ENCODE peak calls at places on chromosome 22, in six cellular contexts. G is SK-N-SH; V is AG10803; A is foreskin keratinocyte; P is activated CD8-positive, alpha-beta T cell treated with anti-CD3 and anti-CD28 coated beads for 36 hours; M is neural crest cell. Z is an unnamed sample.

GRCh38 chr22:28917747-28918543 is 34.6 kb downstream of the ZNRF3 start:
- DNase-seq in G (peak; percentile 48), V (peak; percentile 10), A (peak; percentile 38), M (peak; percentile 36), P (no peak), Z (no peak)

GRCh38 chr22:16829985-16830384 is 4.8 kb upstream of the XKR3 start:
- DNase-seq in P (no peak), A (no peak), G (no peak), M (no peak), V (no peak), Z (no peak)

GRCh38 chr22:28029962-28030361 is 110.9 kb upstream of the PITPNB start:
- DNase-seq in P (no peak), V (no peak), A (no peak), M (no peak), G (peak; percentile 3), Z (no peak)

GRCh38 chr22:36386900-36387663 is 685 bp downstream of the MYH9 start:
- DNase-seq in M (no peak), G (peak; percentile 78), V (no peak), A (no peak), P (peak; percentile 83), Z (peak; percentile 53)

GRCh38 chr22:47406896-47407295 is 644.4 kb downstream of the TBC1D22A start:
- DNase-seq in A (no peak), P (no peak), M (no peak), G (no peak), V (no peak), Z (no peak)

GRCh38 chr22:11616811-11617210 is 3911.2 kb upstream of the OR11H1 start:
- DNase-seq in V (no peak), G (no peak), A (no peak), P (no peak), M (no peak), Z (no peak)

GRCh38 chr22:41557401-41558240 is 3.2 kb upstream of the CSDC2 start:
- DNase-seq in P (peak; percentile 41), A (no peak), M (peak; percentile 32), V (peak; percentile 80), G (no peak), Z (no peak)

GRCh38 chr22:29994027-29994715 is 86.1 kb upstream of the HORMAD2 start:
- DNase-seq in G (peak; percentile 14), V (peak; percentile 71), A (peak; percentile 96), P (no peak), M (no peak), Z (no peak)

GRCh38 chr22:36052505-36052941 is 23.9 kb upstream of the RBFOX2 start:
- DNase-seq in V (peak; percentile 57), P (peak; percentile 15), A (peak; percentile 91), M (no peak), G (no peak), Z (no peak)

GRCh38 chr22:43094085-43094484 is 4.9 kb upstream of the TTLL1 start:
- DNase-seq in M (no peak), G (no peak), V (peak; percentile 34), A (peak; percentile 74), P (no peak), Z (no peak)
- TF ChIP-seq CTCF in M (peak; percentile 15), G (no peak), V (no peak), A (peak; percentile 53), P (no peak), Z (no peak)

GRCh38 chr22:50545522-50546325 is at the start of gene KLHDC7B:
- DNase-seq in P (peak; percentile 64), V (peak; percentile 55), G (peak; percentile 82), A (no peak), M (no peak), Z (no peak)
- TF ChIP-seq CTCF in P (peak; percentile 27), V (peak; percentile 40), G (peak; percentile 20), A (no peak), M (no peak), Z (no peak)

GRCh38 chr22:23240639-23241389 is 60.5 kb downstream of the BCR start:
- DNase-seq in G (peak; percentile 57), V (no peak), M (no peak), P (peak; percentile 56), A (peak; percentile 47), Z (no peak)

GRCh38 chr22:23243859-23244689 is 63.8 kb downstream of the BCR start:
- DNase-seq in M (no peak), G (no peak), P (no peak), V (no peak), A (no peak), Z (no peak)

GRCh38 chr22:23241562-23242472 is 61.5 kb downstream of the BCR start:
- DNase-seq in M (no peak), G (no peak), V (no peak), A (no peak), P (no peak), Z (no peak)

GRCh38 chr22:23243006-23243573 is 62.8 kb downstream of the BCR start:
- DNase-seq in M (peak; percentile 51), V (no peak), A (no peak), G (no peak), P (peak; percentile 87), Z (no peak)

DNA sequence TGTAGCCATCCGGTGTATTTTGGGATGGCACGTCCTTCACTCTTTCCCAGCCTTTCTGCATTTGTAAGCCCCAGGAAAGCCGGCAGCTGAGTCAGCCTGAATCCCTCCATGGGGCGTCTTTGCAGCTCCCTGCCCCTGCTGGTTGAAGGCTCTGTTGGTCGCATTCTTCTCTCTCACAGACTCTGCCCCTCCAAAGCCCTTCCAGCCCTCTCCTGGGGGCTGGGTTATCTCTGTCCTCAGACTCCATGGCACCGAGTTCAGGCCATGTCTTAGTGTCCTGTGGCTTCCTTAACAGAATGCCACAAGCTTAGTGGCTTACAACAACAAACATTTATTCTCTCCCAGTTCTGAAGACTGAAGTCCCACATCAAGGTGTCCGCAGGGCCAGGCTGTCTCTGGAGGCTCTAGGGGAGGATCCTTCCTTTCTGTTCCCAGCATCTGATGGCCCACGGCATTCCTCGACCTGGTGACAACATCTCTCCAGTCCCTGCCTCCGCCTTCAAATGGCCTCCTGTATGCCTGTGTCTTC is 62.2 kb downstream of the BCR start:
- DNase-seq in P (peak; percentile 24), A (no peak), G (no peak), V (no peak), M (peak; percentile 29), Z (no peak)
- TF ChIP-seq CTCF in P (no peak), A (no peak), G (no peak), V (no peak), M (no peak), Z (no peak)

GRCh38 chr22:46107089-46107664 is 43.1 kb upstream of the PPARA start:
- DNase-seq in M (no peak), G (peak; percentile 79), V (no peak), P (no peak), A (no peak), Z (no peak)

GRCh38 chr22:46107753-46108563 is 42.4 kb upstream of the PPARA start:
- DNase-seq in A (no peak), G (peak; percentile 76), V (peak; percentile 59), M (no peak), P (no peak), Z (no peak)

GRCh38 chr22:46109474-46110003 is 40.8 kb upstream of the PPARA start:
- DNase-seq in A (no peak), V (no peak), P (no peak), M (no peak), G (no peak), Z (no peak)

GRCh38 chr22:46110215-46110614 is 40.1 kb upstream of the PPARA start:
- DNase-seq in P (peak; percentile 30), V (peak; percentile 45), A (no peak), M (no peak), G (no peak), Z (no peak)

GRCh38 chr22:46108564-46109473 is 41.5 kb upstream of the PPARA start:
- DNase-seq in A (no peak), M (no peak), V (peak; percentile 60), P (no peak), G (peak; percentile 75), Z (no peak)
- TF ChIP-seq CTCF in A (no peak), M (no peak), V (peak; percentile 10), P (no peak), G (peak; percentile 17), Z (no peak)

GRCh38 chr22:26513852-26514251 is 1.6 kb upstream of the TFIP11 start:
- DNase-seq in A (no peak), G (no peak), P (no peak), M (no peak), V (no peak), Z (no peak)
- TF ChIP-seq CTCF in A (no peak), G (no peak), P (no peak), M (no peak), V (no peak), Z (no peak)

GRCh38 chr22:37744589-37744988 is 47.7 kb downstream of the TRIOBP start:
- DNase-seq in A (no peak), M (no peak), P (no peak), G (no peak), V (no peak), Z (no peak)
- TF ChIP-seq CTCF in A (no peak), M (no peak), P (no peak), G (no peak), V (no peak), Z (no peak)

DNA sequence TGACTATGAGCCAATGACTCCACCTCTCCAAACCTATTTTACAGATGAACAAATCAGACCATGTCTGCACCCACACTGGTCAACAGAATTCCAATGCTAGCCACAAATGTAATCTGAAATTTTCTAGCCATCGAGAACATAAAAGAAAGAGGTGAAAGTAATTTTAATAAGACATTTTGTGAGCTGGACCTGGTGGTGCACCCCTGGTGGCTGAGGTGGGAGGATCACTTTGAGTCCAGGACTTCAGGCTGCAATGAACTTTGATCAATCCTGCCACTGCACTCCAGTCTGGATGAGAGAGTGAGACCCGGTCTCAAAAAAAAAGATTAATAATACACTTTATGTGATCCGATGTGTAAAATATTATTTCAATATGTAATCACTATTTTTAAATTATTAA is 9.4 kb upstream of the RNF185 start:
- DNase-seq in A (no peak), V (no peak), P (no peak), G (no peak), M (no peak), Z (no peak)
- TF ChIP-seq CTCF in A (peak; percentile 36), V (peak; percentile 41), P (no peak), G (peak; percentile 58), M (peak; percentile 57), Z (peak; percentile 56)

Z was measured in mesothelial cell of epicardium.